ENCODE peak calls at places on chromosomes 16 and 17, in seven cellular contexts. N is heart right ventricle, G is PC-3, O is hippocampal formation, K is AG10803, V is COLO829, M is WERI-Rb-1. X is an unnamed sample.

GRCh38 chr17:75146597-75146996 is 7.7 kb downstream of the JPT1 start:
- DNase-seq in N (no peak), G (no peak), O (no peak), K (peak), V (no peak), M (no peak), X (no peak)

GRCh38 chr16:86044881-86045600 is 146.1 kb downstream of the IRF8 start:
- DNase-seq in N (no peak), G (no peak), O (no peak), K (no peak), V (no peak), M (no peak), X (no peak)

GRCh38 chr16:4059969-4060368 is 56.3 kb downstream of the ADCY9 start:
- DNase-seq in N (no peak), G (no peak), O (no peak), K (no peak), V (no peak), M (no peak), X (no peak)

GRCh38 chr16:52676951-52677350 is 130.0 kb upstream of the TOX3 start:
- DNase-seq in N (no peak), G (no peak), O (no peak), K (no peak), V (no peak), M (no peak), X (no peak)

GRCh38 chr17:62134397-62134796 is 69.3 kb upstream of the MED13 start:
- DNase-seq in N (no peak), G (no peak), O (no peak), K (peak), V (no peak), M (no peak), X (no peak)

GRCh38 chr16:19223235-19223847 is 55.3 kb downstream of the SYT17 start:
- DNase-seq in N (no peak), G (peak), O (no peak), K (no peak), V (no peak), M (peak), X (peak)

GRCh38 chr16:1907226-1907849 is 10.9 kb downstream of the HS3ST6 start:
- DNase-seq in N (no peak), G (no peak), O (no peak), K (no peak), V (no peak), M (no peak), X (no peak)

GRCh38 chr17:76147211-76148014 is 6.4 kb upstream of the FOXJ1 start:
- DNase-seq in N (no peak), G (peak), O (no peak), K (peak), V (peak), M (no peak), X (no peak)

GRCh38 chr17:40726919-40727318 is 23.4 kb upstream of the KRT24 start:
- DNase-seq in N (no peak), G (peak), O (no peak), K (no peak), V (no peak), M (no peak), X (no peak)

GRCh38 chr17:41784207-41784744 is 2.2 kb downstream of the JUP start:
- DNase-seq in N (peak), G (peak), O (no peak), K (no peak), V (no peak), M (peak), X (no peak)

GRCh38 chr16:18832021-18832420 is 30.7 kb upstream of the ARL6IP1 start:
- DNase-seq in N (no peak), G (no peak), O (no peak), K (no peak), V (no peak), M (no peak), X (no peak)

GRCh38 chr16:51710930-51711563 is 560.0 kb upstream of the SALL1 start:
- DNase-seq in N (no peak), G (no peak), O (no peak), K (no peak), V (no peak), M (no peak), X (no peak)

GRCh38 chr16:31386157-31386984 is 6.8 kb upstream of the ITGAD start:
- DNase-seq in N (no peak), G (peak), O (no peak), K (peak), V (peak), M (peak), X (no peak)

GRCh38 chr16:546909-547770 is 13.1 kb upstream of the PRR35 start:
- DNase-seq in N (peak), G (no peak), O (peak), K (peak), V (no peak), M (peak), X (peak)

GRCh38 chr17:49980703-49981197 is 11.8 kb downstream of the DLX4 start:
- DNase-seq in N (no peak), G (no peak), O (no peak), K (no peak), V (no peak), M (peak), X (no peak)

GRCh38 chr16:72895951-72896350 is 152.0 kb downstream of the ZFHX3 start:
- DNase-seq in N (no peak), G (no peak), O (no peak), K (peak), V (no peak), M (peak), X (no peak)

GRCh38 chr16:11181889-11182279 is 74.1 kb downstream of the SOCS1 start:
- DNase-seq in N (no peak), G (no peak), O (no peak), K (peak), V (no peak), M (no peak), X (peak)

GRCh38 chr17:8326591-8327583 is 12.8 kb upstream of the ODF4 start:
- DNase-seq in N (peak), G (no peak), O (no peak), K (peak), V (no peak), M (no peak), X (no peak)

GRCh38 chr16:3492356-3492755 is 2.9 kb downstream of the C16orf90 start:
- DNase-seq in N (no peak), G (no peak), O (no peak), K (no peak), V (no peak), M (no peak), X (no peak)

GRCh38 chr16:55052335-55053070 is 121.8 kb downstream of the IRX5 start:
- DNase-seq in N (no peak), G (no peak), O (no peak), K (no peak), V (no peak), M (no peak), X (no peak)

GRCh38 chr16:60605176-60605575 is 1431.1 kb downstream of the CDH8 start:
- DNase-seq in N (no peak), G (no peak), O (no peak), K (no peak), V (no peak), M (no peak), X (no peak)

GRCh38 chr16:86567701-86568571 is 1.3 kb downstream of the FOXC2 start:
- DNase-seq in N (no peak), G (no peak), O (no peak), K (peak), V (no peak), M (no peak), X (peak)

GRCh38 chr16:50533317-50533716 is 14.9 kb upstream of the NKD1 start:
- DNase-seq in N (no peak), G (no peak), O (no peak), K (no peak), V (no peak), M (no peak), X (no peak)

GRCh38 chr17:45302649-45303173 is 14.1 kb downstream of the MAP3K14 start:
- DNase-seq in N (no peak), G (no peak), O (no peak), K (peak), V (no peak), M (no peak), X (no peak)

GRCh38 chr16:84881702-84882521 is 62.1 kb downstream of the CRISPLD2 start:
- DNase-seq in N (peak), G (no peak), O (no peak), K (peak), V (no peak), M (no peak), X (no peak)

GRCh38 chr17:80649672-80650338 is 105.2 kb downstream of the RPTOR start:
- DNase-seq in N (peak), G (peak), O (peak), K (peak), V (peak), M (peak), X (no peak)

GRCh38 chr16:680967-681745 is 946 bp downstream of the STUB1 start:
- DNase-seq in N (no peak), G (peak), O (no peak), K (peak), V (no peak), M (peak), X (peak)

GRCh38 chr17:80381416-80381923 is 33.5 kb upstream of the ENDOV start:
- DNase-seq in N (no peak), G (no peak), O (no peak), K (no peak), V (no peak), M (no peak), X (peak)

X was measured in upper lobe of left lung.